ENCODE peak calls at places on chromosomes 1 and 21, in four cellular contexts. One of them, this sample, is unnamed.

GRCh38 chr1:163414778-163415177 is 93.0 kb downstream of the NUF2 start:
- DNase-seq in pancreas: no peak
- DNase-seq in MM.1S: no peak
- DNase-seq in A549: no peak
- DNase-seq in this sample: no peak

GRCh38 chr1:212635141-212635601 is 26.6 kb downstream of the ATF3 start:
- DNase-seq in pancreas: no peak
- DNase-seq in MM.1S: peak; percentile 94
- DNase-seq in A549: no peak
- DNase-seq in this sample: no peak

GRCh38 chr1:41936107-41936506 is 17.4 kb upstream of the HIVEP3 start:
- DNase-seq in pancreas: no peak
- DNase-seq in MM.1S: no peak
- DNase-seq in A549: no peak
- DNase-seq in this sample: no peak

GRCh38 chr1:153680120-153680403 is 1.6 kb downstream of the NPR1 start:
- DNase-seq in pancreas: no peak
- DNase-seq in MM.1S: no peak
- DNase-seq in A549: no peak
- DNase-seq in this sample: no peak

GRCh38 chr1:13723810-13724209 is 23.8 kb downstream of the PRDM2 start:
- DNase-seq in pancreas: no peak
- DNase-seq in MM.1S: no peak
- DNase-seq in A549: no peak
- DNase-seq in this sample: peak; percentile 75

GRCh38 chr21:20641251-20641650 is 357.0 kb upstream of the NCAM2 start:
- DNase-seq in pancreas: no peak
- DNase-seq in MM.1S: no peak
- DNase-seq in A549: no peak
- DNase-seq in this sample: no peak

GRCh38 chr1:182617734-182618288 is 13.6 kb upstream of the RGS16 start:
- DNase-seq in pancreas: no peak
- DNase-seq in MM.1S: no peak
- DNase-seq in A549: no peak
- DNase-seq in this sample: no peak

GRCh38 chr1:176434200-176434599 is 28.8 kb upstream of the PAPPA2 start:
- DNase-seq in pancreas: no peak
- DNase-seq in MM.1S: no peak
- DNase-seq in A549: no peak
- DNase-seq in this sample: no peak

GRCh38 chr1:240000634-240001033 is 91.0 kb upstream of the FMN2 start:
- DNase-seq in pancreas: no peak
- DNase-seq in MM.1S: no peak
- DNase-seq in A549: no peak
- DNase-seq in this sample: no peak

GRCh38 chr1:224127925-224128819 is 14.3 kb downstream of the FBXO28 start:
- DNase-seq in pancreas: no peak
- DNase-seq in MM.1S: no peak
- DNase-seq in A549: no peak
- DNase-seq in this sample: no peak

GRCh38 chr21:8993284-8993942 is 1528.0 kb upstream of the TPTE start:
- DNase-seq in pancreas: no peak
- DNase-seq in MM.1S: no peak
- DNase-seq in A549: no peak
- DNase-seq in this sample: no peak

GRCh38 chr1:114671011-114671938 is 1.4 kb upstream of the DENND2C start:
- DNase-seq in pancreas: no peak
- DNase-seq in MM.1S: peak; percentile 10
- DNase-seq in A549: peak; percentile 10
- DNase-seq in this sample: no peak

GRCh38 chr1:15654091-15654690 is 29.9 kb upstream of the PLEKHM2 start:
- DNase-seq in pancreas: no peak
- DNase-seq in MM.1S: no peak
- DNase-seq in A549: no peak
- DNase-seq in this sample: no peak

GRCh38 chr1:15650433-15650832 is 33.2 kb downstream of the DDI2 start:
- DNase-seq in pancreas: no peak
- DNase-seq in MM.1S: no peak
- DNase-seq in A549: no peak
- DNase-seq in this sample: no peak

GRCh38 chr1:15649937-15650336 is 32.7 kb downstream of the DDI2 start:
- DNase-seq in pancreas: no peak
- DNase-seq in MM.1S: no peak
- DNase-seq in A549: no peak
- DNase-seq in this sample: no peak
- H3K4me1 ChIP-seq in pancreas: no peaks in the 10 kb centered on the region
- H3K4me1 ChIP-seq in MM.1S: no peaks in the 10 kb centered on the region
- H3K4me1 ChIP-seq in A549: no peaks in the 10 kb centered on the region
- H3K4me1 ChIP-seq in this sample: no peaks in the 10 kb centered on the region

GRCh38 chr21:22225299-22225698 is 1227.1 kb downstream of the NCAM2 start:
- DNase-seq in pancreas: no peak
- DNase-seq in MM.1S: no peak
- DNase-seq in A549: no peak
- DNase-seq in this sample: no peak

GRCh38 chr21:22235866-22236590 is 1237.8 kb downstream of the NCAM2 start:
- DNase-seq in pancreas: no peak
- DNase-seq in MM.1S: no peak
- DNase-seq in A549: no peak
- DNase-seq in this sample: no peak

GRCh38 chr21:22231013-22231412 is 1232.8 kb downstream of the NCAM2 start:
- DNase-seq in pancreas: no peak
- DNase-seq in MM.1S: no peak
- DNase-seq in A549: no peak
- DNase-seq in this sample: no peak
- H3K27ac ChIP-seq in pancreas: no peak overlapping the region
- H3K27ac ChIP-seq in MM.1S: no peak overlapping the region
- H3K27ac ChIP-seq in A549: no peak overlapping the region
- H3K27ac ChIP-seq in this sample: no peak overlapping the region

DNA sequence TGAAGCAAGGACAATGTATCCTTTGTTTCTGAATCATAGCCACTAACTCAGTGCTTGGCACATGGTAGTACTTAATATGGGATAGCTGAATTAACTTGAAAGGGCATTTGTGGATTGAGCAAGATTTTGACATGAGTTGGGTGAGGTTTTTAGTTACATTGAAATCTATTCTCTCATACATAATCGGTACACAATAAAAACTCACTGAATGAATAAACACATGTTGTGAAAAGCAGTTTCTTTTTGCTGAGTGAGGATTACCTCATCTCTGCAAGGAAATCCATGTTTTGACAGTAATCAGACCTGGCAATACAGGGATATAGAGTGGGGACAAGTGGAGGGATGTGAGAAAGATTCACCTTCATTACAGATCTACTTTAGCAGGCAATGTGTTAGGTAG is 54.9 kb upstream of the BEND5 start:
- DNase-seq in pancreas: no peak
- DNase-seq in MM.1S: no peak
- DNase-seq in A549: no peak
- DNase-seq in this sample: no peak
- TF ChIP-seq CTCF in pancreas: no peak
- TF ChIP-seq CTCF in MM.1S: no peak
- TF ChIP-seq CTCF in A549: no peak
- TF ChIP-seq CTCF in this sample: no peak

GRCh38 chr21:38809170-38809878 is 3.6 kb downstream of the ETS2 start:
- DNase-seq in pancreas: no peak
- DNase-seq in MM.1S: no peak
- DNase-seq in A549: no peak
- DNase-seq in this sample: peak; percentile 34
- H3K4me1 ChIP-seq in pancreas: no peaks in the 10 kb centered on the region
- H3K4me1 ChIP-seq in MM.1S: peaks cover 5% of the 10 kb centered on the region
- H3K4me1 ChIP-seq in A549: peaks cover 66% of the 10 kb centered on the region
- H3K4me1 ChIP-seq in this sample: peaks cover 56% of the 10 kb centered on the region

DNA sequence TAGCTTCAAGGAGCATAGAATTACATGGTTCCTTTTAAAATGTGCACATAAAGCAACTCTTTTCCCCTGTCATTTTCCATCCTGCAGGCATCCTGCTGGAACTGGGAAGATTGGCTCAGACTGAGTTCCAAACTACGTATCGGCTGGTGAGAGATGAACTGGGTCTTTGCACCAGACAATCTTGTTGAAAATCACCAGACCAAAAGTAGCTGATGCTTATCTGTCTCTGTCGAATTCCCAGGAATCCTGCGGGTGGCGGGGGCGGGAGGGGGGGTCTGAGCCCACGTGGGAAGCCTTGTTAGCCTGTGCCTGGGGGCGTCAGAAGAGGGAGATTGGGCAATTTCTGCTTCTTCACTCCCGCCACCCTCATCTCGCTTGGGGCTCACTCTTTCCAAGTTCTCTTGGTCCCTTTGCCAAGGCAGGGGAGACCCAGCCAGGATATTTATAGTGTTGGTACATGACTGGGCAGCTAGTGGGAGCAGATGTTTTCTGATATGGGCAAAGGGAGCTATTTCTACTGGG is 90.1 kb upstream of the SLC25A33 start:
- DNase-seq in pancreas: no peak
- DNase-seq in MM.1S: no peak
- DNase-seq in A549: no peak
- DNase-seq in this sample: no peak
- H3K27ac ChIP-seq in pancreas: no peak overlapping the region
- H3K27ac ChIP-seq in MM.1S: no peak overlapping the region
- H3K27ac ChIP-seq in A549: no peak overlapping the region
- H3K27ac ChIP-seq in this sample: no peak overlapping the region

GRCh38 chr1:23168462-23169218 is at the start of gene LUZP1:
- DNase-seq in pancreas: peak; percentile 88
- DNase-seq in MM.1S: peak; percentile 75
- DNase-seq in A549: no peak
- DNase-seq in this sample: peak; percentile 94

GRCh38 chr1:23166854-23167253 is 1.8 kb downstream of the LUZP1 start:
- DNase-seq in pancreas: no peak
- DNase-seq in MM.1S: no peak
- DNase-seq in A549: no peak
- DNase-seq in this sample: no peak

GRCh38 chr1:23167353-23168078 is 1.1 kb downstream of the LUZP1 start:
- DNase-seq in pancreas: peak; percentile 32
- DNase-seq in MM.1S: no peak
- DNase-seq in A549: no peak
- DNase-seq in this sample: peak; percentile 90

GRCh38 chr1:23169219-23169575 is 541 bp upstream of the LUZP1 start:
- DNase-seq in pancreas: no peak
- DNase-seq in MM.1S: no peak
- DNase-seq in A549: no peak
- DNase-seq in this sample: no peak

GRCh38 chr1:23168079-23168461 is 586 bp downstream of the LUZP1 start:
- DNase-seq in pancreas: peak; percentile 26
- DNase-seq in MM.1S: peak; percentile 21
- DNase-seq in A549: no peak
- DNase-seq in this sample: peak; percentile 49
- TF ChIP-seq CTCF in pancreas: no peak
- TF ChIP-seq CTCF in MM.1S: no peak
- TF ChIP-seq CTCF in A549: no peak
- TF ChIP-seq CTCF in this sample: no peak

GRCh38 chr1:7755448-7755847 is 15.6 kb upstream of the VAMP3 start:
- DNase-seq in pancreas: no peak
- DNase-seq in MM.1S: no peak
- DNase-seq in A549: no peak
- DNase-seq in this sample: no peak
- H3K4me1 ChIP-seq in pancreas: no peaks in the 10 kb centered on the region
- H3K4me1 ChIP-seq in MM.1S: no peaks in the 10 kb centered on the region
- H3K4me1 ChIP-seq in A549: no peaks in the 10 kb centered on the region
- H3K4me1 ChIP-seq in this sample: peaks cover 14% of the 10 kb centered on the region